ENCODE peak calls at places on chromosomes 2 and 18, in eight cellular contexts. H is esophagus squamous epithelium, T is left ventricle myocardium inferior, P is lower lobe of right lung, L is uterus, O is psoas muscle, B is upper lobe of right lung, S is tibial artery. F is an unnamed sample. For H3K9me3, the result is how much of the 10 kb centered on the place peaks cover.

GRCh38 chr18:50079571-50080295 is 115.2 kb downstream of the MYO5B start:
- DNase-seq in H (no peak), T (peak), P (peak), L (no peak), O (peak), B (peak), S (no peak), F (peak)

GRCh38 chr2:71474116-71474743 is 20.9 kb downstream of the DYSF start:
- DNase-seq in H (no peak), T (no peak), P (no peak), L (no peak), O (no peak), B (peak), S (no peak), F (no peak)

GRCh38 chr2:71945133-71945959 is 202.3 kb downstream of the CYP26B1 start:
- DNase-seq in H (no peak), T (no peak), P (no peak), L (no peak), O (no peak), B (peak), S (no peak), F (peak)

GRCh38 chr2:1543776-1544477 is 130.7 kb downstream of the TPO start:
- DNase-seq in H (no peak), T (no peak), P (no peak), L (no peak), O (no peak), B (no peak), S (no peak), F (no peak)

GRCh38 chr2:88055049-88055435 is 541 bp downstream of the KRCC1 start:
- DNase-seq in H (no peak), T (no peak), P (no peak), L (no peak), O (no peak), B (no peak), S (no peak), F (no peak)

GRCh38 chr2:68925298-68925885 is 27.3 kb downstream of the GKN2 start:
- DNase-seq in H (no peak), T (no peak), P (no peak), L (no peak), O (no peak), B (no peak), S (no peak), F (peak)

GRCh38 chr18:80229766-80230745 is 17.3 kb downstream of the PARD6G start:
- DNase-seq in H (no peak), T (no peak), P (no peak), L (no peak), O (no peak), B (no peak), S (no peak), F (no peak)

GRCh38 chr2:208040199-208041171 is 15.2 kb upstream of the PLEKHM3 start:
- DNase-seq in H (peak), T (peak), P (peak), L (peak), O (peak), B (peak), S (peak), F (peak)

GRCh38 chr2:225288986-225289385 is 110.5 kb upstream of the NYAP2 start:
- DNase-seq in H (no peak), T (no peak), P (no peak), L (no peak), O (no peak), B (no peak), S (no peak), F (no peak)

GRCh38 chr18:22604390-22604985 is 186.8 kb upstream of the CTAGE1 start:
- DNase-seq in H (no peak), T (peak), P (no peak), L (peak), O (no peak), B (peak), S (peak), F (peak)

GRCh38 chr2:233256048-233256447 is 4.6 kb downstream of the ATG16L1 start:
- DNase-seq in H (no peak), T (no peak), P (no peak), L (no peak), O (no peak), B (no peak), S (no peak), F (no peak)

GRCh38 chr2:241030883-241031282 is 32.5 kb downstream of the SNED1 start:
- DNase-seq in H (no peak), T (no peak), P (no peak), L (no peak), O (no peak), B (no peak), S (no peak), F (no peak)

GRCh38 chr18:14974576-14974975 is 226.6 kb downstream of the ANKRD30B start:
- DNase-seq in H (no peak), T (no peak), P (no peak), L (no peak), O (no peak), B (no peak), S (no peak), F (no peak)

GRCh38 chr2:206112108-206112507 is 26.1 kb upstream of the INO80D start:
- DNase-seq in H (no peak), T (no peak), P (no peak), L (no peak), O (no peak), B (no peak), S (no peak), F (no peak)

GRCh38 chr2:171550613-171551012 is 28.3 kb downstream of the CYBRD1 start:
- DNase-seq in H (no peak), T (no peak), P (no peak), L (no peak), O (no peak), B (no peak), S (no peak), F (no peak)

GRCh38 chr18:37476611-37477295 is 88.8 kb downstream of the CELF4 start:
- DNase-seq in H (no peak), T (no peak), P (no peak), L (no peak), O (no peak), B (no peak), S (no peak), F (no peak)

GRCh38 chr2:95316466-95317122 is 19.4 kb downstream of the KCNIP3 start:
- DNase-seq in H (no peak), T (no peak), P (no peak), L (no peak), O (no peak), B (no peak), S (no peak), F (no peak)

GRCh38 chr2:219331560-219332213 is 857 bp downstream of the RESP18 start:
- DNase-seq in H (no peak), T (peak), P (no peak), L (no peak), O (peak), B (no peak), S (no peak), F (peak)

GRCh38 chr2:237939251-237939650 is 27.6 kb upstream of the UBE2F start:
- DNase-seq in H (no peak), T (no peak), P (no peak), L (no peak), O (no peak), B (no peak), S (no peak), F (no peak)

GRCh38 chr2:200730960-200731359 is 80.8 kb upstream of the BZW1 start:
- DNase-seq in H (no peak), T (no peak), P (no peak), L (no peak), O (no peak), B (no peak), S (no peak), F (no peak)

GRCh38 chr2:217938038-217938437 is 64.8 kb downstream of the TNS1 start:
- DNase-seq in H (no peak), T (peak), P (no peak), L (no peak), O (peak), B (peak), S (no peak), F (no peak)

GRCh38 chr2:75200140-75200985 is 1.0 kb upstream of the TACR1 start:
- DNase-seq in H (no peak), T (peak), P (peak), L (peak), O (peak), B (peak), S (no peak), F (peak)

GRCh38 chr2:105798595-105798994 is 53.9 kb downstream of the NCK2 start:
- DNase-seq in H (no peak), T (no peak), P (no peak), L (no peak), O (no peak), B (no peak), S (no peak), F (no peak)

GRCh38 chr18:10070581-10071000 is 156.8 kb downstream of the VAPA start:
- DNase-seq in H (no peak), T (no peak), P (no peak), L (no peak), O (no peak), B (no peak), S (no peak), F (no peak)

GRCh38 chr18:79484661-79485621 is 89.2 kb downstream of the NFATC1 start:
- DNase-seq in H (no peak), T (peak), P (peak), L (no peak), O (peak), B (peak), S (no peak), F (no peak)

GRCh38 chr18:26978812-26979341 is 113.4 kb upstream of the AQP4 start:
- DNase-seq in H (no peak), T (no peak), P (no peak), L (no peak), O (no peak), B (no peak), S (no peak), F (no peak)

GRCh38 chr2:30363406-30363805 is 83.6 kb upstream of the LCLAT1 start:
- DNase-seq in H (no peak), T (no peak), P (no peak), L (no peak), O (no peak), B (no peak), S (no peak), F (no peak)

GRCh38 chr2:8412586-8412985 is 269.3 kb upstream of the ID2 start:
- DNase-seq in H (no peak), T (peak), P (no peak), L (peak), O (peak), B (no peak), S (peak), F (peak)

GRCh38 chr2:25624635-25625034 is 48.7 kb downstream of the DTNB start:
- DNase-seq in H (no peak), T (no peak), P (no peak), L (no peak), O (no peak), B (no peak), S (no peak), F (no peak)

GRCh38 chr2:25726511-25726910 is 53.1 kb upstream of the DTNB start:
- DNase-seq in H (no peak), T (no peak), P (no peak), L (no peak), O (no peak), B (no peak), S (no peak), F (no peak)

GRCh38 chr2:1659951-1660565 is 84.3 kb downstream of the PXDN start:
- DNase-seq in H (no peak), T (no peak), P (no peak), L (no peak), O (no peak), B (no peak), S (peak), F (no peak)

GRCh38 chr2:36335597-36335996 is 20.0 kb upstream of the CRIM1 start:
- DNase-seq in H (no peak), T (no peak), P (no peak), L (no peak), O (no peak), B (no peak), S (no peak), F (no peak)

GRCh38 chr2:65800998-65801397 is 368.6 kb upstream of the SPRED2 start:
- DNase-seq in H (no peak), T (no peak), P (no peak), L (no peak), O (no peak), B (no peak), S (no peak), F (peak)

GRCh38 chr2:151085101-151085640 is 176.5 kb downstream of the RBM43 start:
- DNase-seq in H (no peak), T (no peak), P (no peak), L (no peak), O (no peak), B (no peak), S (no peak), F (no peak)

GRCh38 chr2:236665130-236665529 is 95.5 kb downstream of the ACKR3 start:
- DNase-seq in H (no peak), T (no peak), P (no peak), L (no peak), O (no peak), B (no peak), S (no peak), F (no peak)

GRCh38 chr2:17460401-17461086 is 57.7 kb downstream of the RAD51AP2 start:
- DNase-seq in H (no peak), T (no peak), P (no peak), L (no peak), O (no peak), B (no peak), S (no peak), F (no peak)

GRCh38 chr2:27689424-27689823 is 25.7 kb downstream of the SLC4A1AP start:
- DNase-seq in H (no peak), T (no peak), P (no peak), L (no peak), O (no peak), B (no peak), S (no peak), F (no peak)

GRCh38 chr18:51330739-51331138 is 133.3 kb upstream of the MEX3C start:
- DNase-seq in H (no peak), T (no peak), P (no peak), L (no peak), O (no peak), B (no peak), S (no peak), F (no peak)

GRCh38 chr2:182650704-182651103 is 65.4 kb upstream of the DNAJC10 start:
- DNase-seq in H (no peak), T (no peak), P (no peak), L (no peak), O (no peak), B (no peak), S (no peak), F (no peak)

GRCh38 chr2:138713069-138713496 is 67.1 kb downstream of the NXPH2 start:
- DNase-seq in H (no peak), T (no peak), P (no peak), L (no peak), O (no peak), B (no peak), S (no peak), F (no peak)

GRCh38 chr2:138713509-138713908 is 66.7 kb downstream of the NXPH2 start:
- DNase-seq in H (no peak), T (no peak), P (no peak), L (no peak), O (no peak), B (no peak), S (no peak), F (no peak)

GRCh38 chr2:138708682-138709241 is 71.4 kb downstream of the NXPH2 start:
- DNase-seq in H (no peak), T (no peak), P (no peak), L (no peak), O (no peak), B (no peak), S (no peak), F (no peak)

GRCh38 chr2:138711812-138712211 is 68.4 kb downstream of the NXPH2 start:
- DNase-seq in H (no peak), T (no peak), P (no peak), L (no peak), O (no peak), B (no peak), S (no peak), F (no peak)

GRCh38 chr2:138712212-138712979 is 67.8 kb downstream of the NXPH2 start:
- DNase-seq in H (no peak), T (no peak), P (no peak), L (no peak), O (no peak), B (no peak), S (no peak), F (no peak)
- H3K27ac ChIP-seq in H (no peak), T (no peak), P (no peak), L (no peak), O (no peak), B (no peak), S (no peak), F (no peak)

GRCh38 chr18:70991577-70991976 is 702.7 kb downstream of the SOCS6 start:
- DNase-seq in H (no peak), T (no peak), P (no peak), L (no peak), O (no peak), B (no peak), S (no peak), F (no peak)

GRCh38 chr18:70981400-70982140 is 692.7 kb downstream of the SOCS6 start:
- DNase-seq in H (no peak), T (no peak), P (no peak), L (no peak), O (no peak), B (no peak), S (no peak), F (no peak)

GRCh38 chr18:70982292-70982691 is 693.4 kb downstream of the SOCS6 start:
- DNase-seq in H (no peak), T (no peak), P (no peak), L (no peak), O (no peak), B (no peak), S (no peak), F (no peak)

DNA sequence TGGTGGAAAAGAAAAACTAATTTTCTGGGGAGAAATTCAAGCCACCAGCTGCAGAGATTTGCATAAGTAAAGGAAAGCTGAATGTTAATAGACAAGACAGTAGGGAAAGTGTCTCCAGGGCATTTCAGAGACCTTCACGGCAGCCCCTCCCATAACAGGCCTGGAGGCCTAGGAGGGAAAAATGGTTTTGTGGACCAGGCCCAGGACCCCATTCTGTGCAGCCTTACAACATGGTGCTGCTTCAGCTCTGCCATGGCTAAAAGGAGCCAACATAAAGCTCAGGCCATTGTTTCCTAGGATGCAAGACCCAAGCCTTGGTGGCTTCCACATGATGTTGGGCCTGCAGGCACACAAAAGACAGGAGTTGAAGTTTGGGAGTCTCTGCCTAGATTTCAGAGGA is 697.1 kb downstream of the SOCS6 start:
- DNase-seq in H (no peak), T (no peak), P (no peak), L (no peak), O (no peak), B (no peak), S (no peak), F (no peak)
- H3K9me3 ChIP-seq in H (under half), T (half or more), P (under half), L (under half), O (under half), B (under half), S (under half), F (under half)

DNA sequence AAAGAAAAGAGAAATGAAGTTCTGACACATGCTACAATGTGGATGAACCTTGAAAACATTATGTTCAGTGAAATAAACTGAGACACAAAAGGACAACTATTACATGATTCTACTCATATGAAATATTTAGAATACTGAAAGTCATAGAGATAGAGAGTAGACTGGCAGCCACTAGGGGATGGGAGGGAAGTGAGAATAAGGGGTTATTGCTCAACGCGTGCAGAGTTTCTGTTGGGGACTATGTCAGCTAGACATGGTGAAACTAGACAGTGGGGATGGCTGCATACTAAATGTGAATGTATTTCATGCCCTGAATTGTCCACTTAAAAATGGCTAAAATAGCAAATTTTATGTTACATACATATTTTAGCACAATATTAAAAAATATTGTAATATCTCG is 108.7 kb upstream of the ATL2 start:
- DNase-seq in H (no peak), T (no peak), P (no peak), L (no peak), O (no peak), B (no peak), S (no peak), F (no peak)
- TF ChIP-seq CTCF in H (no peak), T (no peak), P (peak), L (no peak), O (peak), B (no peak), S (no peak), F (no peak)

DNA sequence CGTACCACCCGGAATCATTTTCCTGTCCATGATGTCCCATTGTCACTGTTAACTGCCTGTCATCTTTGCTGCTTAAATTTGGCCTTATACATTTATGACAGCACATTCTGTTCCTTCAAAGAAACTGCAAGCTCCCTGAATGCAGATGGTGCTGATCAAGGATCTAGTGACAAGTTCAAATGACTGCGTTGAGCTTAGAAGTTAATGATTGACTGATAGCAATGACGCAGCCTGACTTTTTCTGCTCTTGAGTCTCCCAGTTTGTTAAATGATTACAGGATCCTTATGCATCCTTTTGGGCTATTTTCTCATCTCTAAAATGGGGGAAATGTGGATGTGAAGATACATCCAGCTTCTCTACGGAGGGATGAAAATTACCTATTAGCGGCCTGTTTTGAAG is 159.0 kb downstream of the DCC start:
- DNase-seq in H (no peak), T (no peak), P (no peak), L (no peak), O (no peak), B (no peak), S (no peak), F (no peak)
- H3K27ac ChIP-seq in H (no peak), T (no peak), P (no peak), L (no peak), O (no peak), B (no peak), S (no peak), F (no peak)

GRCh38 chr2:128622916-128623620 is 304.4 kb upstream of the HS6ST1 start:
- DNase-seq in H (no peak), T (no peak), P (peak), L (no peak), O (no peak), B (peak), S (no peak), F (no peak)
- H3K9me3 ChIP-seq in H (under half), T (under half), P (under half), L (under half), O (under half), B (under half), S (under half), F (under half)

DNA sequence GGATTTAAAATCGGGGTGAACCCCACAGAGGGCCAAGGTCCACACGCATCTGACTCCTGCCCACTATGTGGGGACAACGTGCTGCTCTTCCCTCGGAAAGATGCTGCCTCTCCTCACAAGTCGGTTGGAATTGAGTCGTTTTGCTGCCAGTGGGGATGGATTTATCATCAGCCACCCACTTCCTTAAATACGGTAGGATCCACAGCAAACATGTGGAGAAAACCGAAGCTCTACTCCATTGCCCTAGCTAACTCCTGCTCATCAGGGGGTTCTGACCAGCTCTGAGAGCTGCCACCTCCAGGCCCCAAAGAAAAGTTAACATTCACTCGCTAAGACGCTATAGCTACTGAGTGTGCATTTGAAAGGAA is 80.9 kb downstream of the CHRNA1 start:
- DNase-seq in H (no peak), T (no peak), P (no peak), L (peak), O (no peak), B (no peak), S (no peak), F (no peak)
- TF ChIP-seq CTCF in H (no peak), T (no peak), P (no peak), L (no peak), O (no peak), B (no peak), S (no peak), F (no peak)

F was measured in adrenal gland.